ENCODE peak calls at places on chromosome 13, in five cellular contexts. J is stimulated activated CD4-positive, alpha-beta T cell treated with anti-CD3 and anti-CD28 coated beads, Interleukin-15, amount 100 ng/mL, for 24 hours; B is NCI-H510A; L is posterior cingulate gyrus; D is GM23248. N is an unnamed sample.

GRCh38 chr13:53946500-53946899 is 917.9 kb downstream of the OLFM4 start:
- DNase-seq in J (no peak), B (no peak), L (no peak), D (no peak), N (no peak)

GRCh38 chr13:47166341-47166740 is 269.5 kb upstream of the HTR2A start:
- DNase-seq in J (no peak), B (no peak), L (no peak), D (no peak), N (no peak)

GRCh38 chr13:35475131-35475959 is 1.1 kb downstream of the MAB21L1 start:
- DNase-seq in J (peak; percentile 19), B (no peak), L (no peak), D (peak; percentile 81), N (no peak)

GRCh38 chr13:105291987-105292386 is 1243.5 kb downstream of the EFNB2 start:
- DNase-seq in J (no peak), B (no peak), L (no peak), D (no peak), N (no peak)

GRCh38 chr13:98216135-98216565 is 39.1 kb upstream of the RNF113B start:
- DNase-seq in J (no peak), B (no peak), L (no peak), D (peak; percentile 96), N (no peak)

GRCh38 chr13:98155475-98156111 is 12.7 kb downstream of the FARP1 start:
- DNase-seq in J (no peak), B (no peak), L (no peak), D (peak; percentile 74), N (no peak)

GRCh38 chr13:45086484-45086883 is 33.8 kb upstream of the GTF2F2 start:
- DNase-seq in J (no peak), B (no peak), L (no peak), D (peak; percentile 93), N (no peak)

GRCh38 chr13:106736941-106737340 is 169.0 kb upstream of the ARGLU1 start:
- DNase-seq in J (no peak), B (no peak), L (no peak), D (no peak), N (no peak)

GRCh38 chr13:64758520-64758919 is 2471.6 kb downstream of the PCDH9 start:
- DNase-seq in J (no peak), B (no peak), L (no peak), D (peak; percentile 36), N (no peak)

GRCh38 chr13:24407844-24408243 is 98.5 kb downstream of the C1QTNF9 start:
- DNase-seq in J (no peak), B (no peak), L (no peak), D (no peak), N (no peak)

GRCh38 chr13:21670883-21671792 is at the start of gene FGF9:
- DNase-seq in J (peak; percentile 84), B (peak; percentile 69), L (peak; percentile 51), D (peak; percentile 80), N (peak; percentile 76)

GRCh38 chr13:33174491-33174890 is 111.1 kb downstream of the STARD13 start:
- DNase-seq in J (no peak), B (peak; percentile 24), L (no peak), D (no peak), N (no peak)

GRCh38 chr13:114070098-114070799 is 62.2 kb downstream of the RASA3 start:
- DNase-seq in J (no peak), B (no peak), L (peak; percentile 9), D (no peak), N (no peak)

N was measured in K562.